ENCODE peak calls at places on chromosome 6, in ten cellular contexts. E is neural crest cell, O is endothelial cell of umbilical vein, Z is stomach, R is cardiac fibroblast, V is tibial artery, G is choroid plexus epithelial cell, C is AG10803, X is IMR-90, H is B cell. M is an unnamed sample.

GRCh38 chr6:163438940-163439335 is 24.4 kb downstream of the QKI start:
- DNase-seq in E (no peak), O (no peak), Z (peak), R (no peak), V (no peak), G (no peak), C (no peak), X (no peak), H (no peak), M (peak)

GRCh38 chr6:14673201-14673600 is 555.6 kb downstream of the CD83 start:
- DNase-seq in E (no peak), O (no peak), Z (no peak), R (peak), V (no peak), G (peak), C (peak), X (peak), H (no peak), M (no peak)

GRCh38 chr6:81797594-81797993 is 45.1 kb upstream of the TENT5A start:
- DNase-seq in E (no peak), O (peak), Z (no peak), R (no peak), V (no peak), G (no peak), C (no peak), X (no peak), H (no peak), M (no peak)

GRCh38 chr6:133923938-133924593 is 29.0 kb upstream of the TBPL1 start:
- DNase-seq in E (peak), O (peak), Z (peak), R (peak), V (peak), G (peak), C (peak), X (peak), H (peak), M (peak)

GRCh38 chr6:149651056-149651455 is 2.5 kb upstream of the KATNA1 start:
- DNase-seq in E (no peak), O (no peak), Z (no peak), R (no peak), V (no peak), G (no peak), C (no peak), X (no peak), H (no peak), M (no peak)

GRCh38 chr6:4136354-4136831 is 1.0 kb upstream of the ECI2 start:
- DNase-seq in E (no peak), O (no peak), Z (no peak), R (no peak), V (no peak), G (no peak), C (no peak), X (no peak), H (no peak), M (no peak)

GRCh38 chr6:5305968-5306626 is 44.8 kb downstream of the FARS2 start:
- DNase-seq in E (no peak), O (no peak), Z (no peak), R (peak), V (no peak), G (no peak), C (peak), X (peak), H (no peak), M (no peak)

GRCh38 chr6:100460650-100461204 is 4.0 kb downstream of the SIM1 start:
- DNase-seq in E (no peak), O (peak), Z (no peak), R (no peak), V (no peak), G (no peak), C (peak), X (no peak), H (no peak), M (peak)

GRCh38 chr6:157066781-157067491 is 256.4 kb downstream of the TMEM242 start:
- DNase-seq in E (no peak), O (peak), Z (no peak), R (no peak), V (no peak), G (peak), C (no peak), X (peak), H (no peak), M (no peak)

GRCh38 chr6:8707956-8708772 is 272.8 kb upstream of the SLC35B3 start:
- DNase-seq in E (no peak), O (no peak), Z (peak), R (peak), V (no peak), G (peak), C (peak), X (no peak), H (no peak), M (peak)

GRCh38 chr6:88945596-88945995 is 17.8 kb downstream of the RNGTT start:
- DNase-seq in E (no peak), O (no peak), Z (no peak), R (peak), V (no peak), G (peak), C (no peak), X (no peak), H (no peak), M (no peak)

GRCh38 chr6:128487746-128488145 is 32.7 kb downstream of the PTPRK start:
- DNase-seq in E (no peak), O (no peak), Z (no peak), R (peak), V (no peak), G (peak), C (peak), X (peak), H (no peak), M (no peak)

GRCh38 chr6:140537834-140538680 is 1163.6 kb upstream of the CITED2 start:
- DNase-seq in E (peak), O (peak), Z (no peak), R (peak), V (no peak), G (peak), C (peak), X (peak), H (no peak), M (peak)

GRCh38 chr6:4129446-4129845 is 5.9 kb downstream of the ECI2 start:
- DNase-seq in E (no peak), O (peak), Z (no peak), R (no peak), V (no peak), G (no peak), C (no peak), X (peak), H (no peak), M (no peak)

GRCh38 chr6:144778056-144778455 is 492.9 kb downstream of the UTRN start:
- DNase-seq in E (no peak), O (no peak), Z (no peak), R (no peak), V (no peak), G (no peak), C (no peak), X (no peak), H (no peak), M (no peak)

GRCh38 chr6:68343901-68344300 is 291.2 kb upstream of the ADGRB3 start:
- DNase-seq in E (peak), O (no peak), Z (no peak), R (peak), V (no peak), G (peak), C (no peak), X (peak), H (no peak), M (peak)

GRCh38 chr6:81204741-81205140 is 547.7 kb downstream of the TENT5A start:
- DNase-seq in E (no peak), O (no peak), Z (no peak), R (peak), V (no peak), G (peak), C (peak), X (no peak), H (no peak), M (no peak)

GRCh38 chr6:125088963-125089362 is 64.6 kb upstream of the TPD52L1 start:
- DNase-seq in E (no peak), O (no peak), Z (no peak), R (no peak), V (no peak), G (no peak), C (no peak), X (no peak), H (no peak), M (no peak)

GRCh38 chr6:144782634-144783033 is 497.5 kb downstream of the UTRN start:
- DNase-seq in E (no peak), O (no peak), Z (no peak), R (no peak), V (no peak), G (no peak), C (no peak), X (no peak), H (no peak), M (no peak)

GRCh38 chr6:9292975-9293374 is 857.6 kb upstream of the SLC35B3 start:
- DNase-seq in E (no peak), O (peak), Z (no peak), R (no peak), V (no peak), G (peak), C (peak), X (peak), H (no peak), M (no peak)

GRCh38 chr6:123810948-123811347 is 7.3 kb downstream of the NKAIN2 start:
- DNase-seq in E (no peak), O (no peak), Z (no peak), R (no peak), V (no peak), G (no peak), C (no peak), X (no peak), H (no peak), M (no peak)

GRCh38 chr6:151313060-151313459 is 73.3 kb downstream of the AKAP12 start:
- DNase-seq in E (no peak), O (peak), Z (no peak), R (peak), V (no peak), G (peak), C (no peak), X (no peak), H (no peak), M (no peak)

GRCh38 chr6:158707120-158707519 is 57.3 kb downstream of the SYTL3 start:
- DNase-seq in E (no peak), O (peak), Z (peak), R (peak), V (peak), G (peak), C (peak), X (peak), H (no peak), M (peak)

GRCh38 chr6:150783818-150784217 is 81.7 kb upstream of the MTHFD1L start:
- DNase-seq in E (no peak), O (no peak), Z (no peak), R (no peak), V (no peak), G (peak), C (no peak), X (peak), H (no peak), M (no peak)

DNA sequence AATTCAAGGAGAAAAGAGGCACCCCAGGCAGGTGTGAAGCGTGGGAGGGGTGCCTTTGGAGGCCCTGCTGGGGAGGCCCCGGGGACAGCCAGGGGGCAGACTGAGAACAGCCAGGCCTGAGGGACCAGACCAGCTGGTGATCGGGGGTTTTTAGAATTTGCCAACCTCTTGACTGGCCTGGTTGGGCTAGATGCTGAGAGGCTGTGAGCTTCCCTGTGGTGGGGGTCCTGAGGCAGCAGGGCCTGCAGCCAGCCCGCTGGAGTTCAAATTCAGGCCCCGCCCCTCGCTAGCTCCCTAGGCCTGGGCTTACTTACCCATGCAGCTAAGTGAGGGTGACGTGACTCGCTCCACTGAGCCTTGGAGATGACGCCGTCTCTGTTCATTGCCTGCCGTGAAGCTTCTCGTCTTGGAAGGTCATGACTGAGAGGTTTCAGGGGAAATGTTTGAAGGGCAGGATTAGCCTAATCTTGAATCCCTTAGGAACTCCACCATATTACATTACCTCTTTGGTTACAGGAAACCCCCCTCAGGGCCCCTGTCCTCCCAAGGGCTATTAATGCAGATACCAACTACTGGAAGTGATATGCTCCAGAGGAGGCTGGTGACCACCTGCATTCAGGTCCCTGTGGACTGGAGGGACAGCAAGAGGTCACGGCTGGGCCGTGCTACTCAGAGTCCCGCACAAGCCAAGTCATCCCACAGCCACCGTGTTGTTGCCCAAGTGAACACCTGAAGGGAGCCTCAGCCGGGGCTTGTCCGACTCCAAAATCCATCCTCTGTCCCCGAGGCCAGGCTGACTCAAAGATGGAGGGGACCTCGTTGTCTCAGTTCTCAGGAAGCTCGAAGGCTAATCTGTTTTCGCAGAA is 73.9 kb upstream of the DUSP22 start:
- DNase-seq in E (no peak), O (no peak), Z (no peak), R (no peak), V (no peak), G (no peak), C (no peak), X (no peak), H (peak), M (no peak)
- TF ChIP-seq CTCF in E (no peak), O (no peak), Z (no peak), R (no peak), V (no peak), G (no peak), C (no peak), X (no peak), H (no peak), M (no peak)

GRCh38 chr6:164640946-164641345 is 668.5 kb downstream of the C6orf118 start:
- DNase-seq in E (no peak), O (no peak), Z (no peak), R (no peak), V (no peak), G (no peak), C (no peak), X (no peak), H (no peak), M (no peak)
- TF ChIP-seq CTCF in E (no peak), O (no peak), Z (no peak), R (no peak), V (no peak), G (no peak), C (no peak), X (no peak), H (no peak), M (no peak)

DNA sequence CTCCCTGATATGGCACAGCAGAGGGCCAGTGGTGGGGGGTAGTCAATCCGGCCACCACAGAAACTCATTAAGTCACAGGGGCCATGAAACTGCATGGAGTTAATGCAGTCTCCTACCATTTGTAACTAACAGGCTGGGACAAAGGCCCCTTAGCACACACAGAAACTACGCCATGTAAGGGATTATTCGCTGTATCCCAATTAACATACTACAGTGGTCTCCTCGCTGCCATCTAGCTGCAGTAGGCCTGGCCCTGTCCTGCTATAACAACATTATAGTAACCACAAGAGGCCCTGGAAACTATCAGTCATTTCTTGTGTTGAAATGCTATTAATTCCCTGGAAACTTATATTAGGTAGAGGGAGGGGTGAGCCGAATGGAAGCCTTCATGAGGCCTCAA is 72.3 kb upstream of the CCN2 start:
- DNase-seq in E (no peak), O (no peak), Z (no peak), R (no peak), V (no peak), G (peak), C (no peak), X (no peak), H (no peak), M (no peak)
- TF ChIP-seq CTCF in E (no peak), O (no peak), Z (no peak), R (peak), V (no peak), G (peak), C (no peak), X (peak), H (no peak), M (no peak)

GRCh38 chr6:26544473-26544872 is 6.3 kb downstream of the HMGN4 start:
- DNase-seq in E (no peak), O (no peak), Z (no peak), R (no peak), V (no peak), G (no peak), C (no peak), X (no peak), H (no peak), M (no peak)
- TF ChIP-seq CTCF in E (no peak), O (no peak), Z (no peak), R (no peak), V (no peak), G (no peak), C (no peak), X (no peak), H (no peak), M (no peak)

DNA sequence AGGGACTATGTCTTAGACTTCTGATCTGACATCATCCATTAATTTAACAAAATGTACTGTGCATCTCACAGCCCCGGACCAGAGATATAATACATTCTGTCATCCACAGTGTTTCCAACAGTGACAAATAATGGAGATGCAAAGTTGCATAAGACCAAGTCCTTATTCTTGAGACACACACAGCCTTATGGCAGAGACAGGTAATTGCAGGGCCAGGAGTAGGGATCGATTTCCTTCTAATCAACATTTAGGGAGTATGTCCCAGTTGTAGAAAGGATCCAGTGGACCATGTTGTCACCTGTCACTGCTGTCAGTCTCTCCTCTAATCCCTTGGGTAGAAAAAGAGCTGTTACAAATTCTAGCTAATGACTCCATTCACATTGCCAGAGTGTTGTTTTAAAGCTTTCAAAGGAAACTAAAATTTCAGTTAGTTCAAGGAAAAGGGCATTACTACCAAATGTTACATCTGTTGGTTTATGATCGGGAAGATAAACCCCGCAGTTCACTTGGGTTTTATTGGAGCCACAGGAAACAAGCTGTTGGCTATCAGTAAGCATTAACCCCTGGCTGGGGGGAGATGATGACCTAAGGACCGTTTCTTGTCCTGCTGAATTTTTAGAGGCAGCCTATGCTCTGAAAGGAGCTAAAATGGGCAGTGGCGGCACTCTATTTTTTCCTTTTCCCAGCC is 111.4 kb upstream of the ATXN1 start:
- DNase-seq in E (no peak), O (no peak), Z (no peak), R (no peak), V (no peak), G (no peak), C (no peak), X (no peak), H (no peak), M (no peak)
- TF ChIP-seq CTCF in E (no peak), O (no peak), Z (no peak), R (no peak), V (no peak), G (peak), C (no peak), X (no peak), H (no peak), M (no peak)

GRCh38 chr6:39769012-39769411 is 23.2 kb upstream of the DAAM2 start:
- DNase-seq in E (no peak), O (no peak), Z (no peak), R (no peak), V (no peak), G (no peak), C (no peak), X (no peak), H (no peak), M (no peak)
- TF ChIP-seq CTCF in E (no peak), O (no peak), Z (no peak), R (no peak), V (no peak), G (no peak), C (no peak), X (no peak), H (no peak), M (no peak)

M was measured in MCF 10A.